ENCODE peak calls at places on chromosomes 2 and 18, in ten cellular contexts. X is A549, D is sigmoid colon, P is endothelial cell of umbilical vein, E is prostate gland, C is heart left ventricle, J is spleen, A is ovary, N is NB4, W is IMR-90. B is an unnamed sample.

GRCh38 chr2:218828477-218828778 is 3.2 kb downstream of the PRKAG3 start:
- DNase-seq in J (peak; percentile 44), A (no peak), N (no peak), C (no peak), P (no peak), E (no peak), X (no peak), W (no peak), D (no peak), B (no peak)

GRCh38 chr2:24873619-24874018 is 46.4 kb downstream of the ADCY3 start:
- DNase-seq in X (no peak), A (no peak), D (no peak), P (no peak), C (no peak), J (no peak), E (no peak), N (no peak), W (no peak), B (no peak)

GRCh38 chr18:45197526-45197970 is 417.7 kb upstream of the SLC14A2 start:
- DNase-seq in N (peak; percentile 49), D (no peak), E (no peak), P (no peak), C (no peak), A (no peak), W (peak; percentile 46), J (no peak), X (no peak), B (peak; percentile 0)

GRCh38 chr2:226845717-226846116 is 9.9 kb downstream of the RHBDD1 start:
- DNase-seq in W (no peak), D (no peak), P (no peak), E (no peak), N (no peak), J (no peak), C (no peak), X (no peak), A (no peak), B (no peak)

GRCh38 chr2:217724436-217724835 is 278.4 kb downstream of the TNS1 start:
- DNase-seq in X (no peak), A (no peak), D (no peak), J (no peak), E (no peak), C (no peak), P (no peak), W (no peak), N (no peak), B (no peak)

GRCh38 chr18:3129053-3129864 is 90.5 kb downstream of the MYOM1 start:
- DNase-seq in E (peak; percentile 64), J (peak; percentile 94), W (peak; percentile 78), X (peak; percentile 60), P (peak; percentile 87), D (peak; percentile 88), A (peak; percentile 81), N (peak; percentile 79), C (peak; percentile 77), B (peak; percentile 54)

GRCh38 chr2:29834624-29835023 is 86.8 kb downstream of the ALK start:
- DNase-seq in J (no peak), A (no peak), D (no peak), N (no peak), E (no peak), C (no peak), P (no peak), W (no peak), X (no peak), B (no peak)

GRCh38 chr18:13139885-13140450 is 78.6 kb upstream of the LDLRAD4 start:
- DNase-seq in D (no peak), W (no peak), A (no peak), N (peak; percentile 24), J (no peak), C (no peak), P (no peak), E (no peak), X (no peak), B (no peak)

GRCh38 chr2:241235859-241236593 is 47.5 kb downstream of the ANO7 start:
- DNase-seq in E (no peak), X (no peak), A (no peak), D (peak; percentile 50), C (no peak), P (no peak), W (no peak), J (no peak), N (no peak), B (no peak)
- TF ChIP-seq POLR2A in E (no peak), X (no peak), A (no peak), D (no peak), C (no peak), P (no peak), W (no peak), J (no peak), N (no peak), B (no peak)

DNA sequence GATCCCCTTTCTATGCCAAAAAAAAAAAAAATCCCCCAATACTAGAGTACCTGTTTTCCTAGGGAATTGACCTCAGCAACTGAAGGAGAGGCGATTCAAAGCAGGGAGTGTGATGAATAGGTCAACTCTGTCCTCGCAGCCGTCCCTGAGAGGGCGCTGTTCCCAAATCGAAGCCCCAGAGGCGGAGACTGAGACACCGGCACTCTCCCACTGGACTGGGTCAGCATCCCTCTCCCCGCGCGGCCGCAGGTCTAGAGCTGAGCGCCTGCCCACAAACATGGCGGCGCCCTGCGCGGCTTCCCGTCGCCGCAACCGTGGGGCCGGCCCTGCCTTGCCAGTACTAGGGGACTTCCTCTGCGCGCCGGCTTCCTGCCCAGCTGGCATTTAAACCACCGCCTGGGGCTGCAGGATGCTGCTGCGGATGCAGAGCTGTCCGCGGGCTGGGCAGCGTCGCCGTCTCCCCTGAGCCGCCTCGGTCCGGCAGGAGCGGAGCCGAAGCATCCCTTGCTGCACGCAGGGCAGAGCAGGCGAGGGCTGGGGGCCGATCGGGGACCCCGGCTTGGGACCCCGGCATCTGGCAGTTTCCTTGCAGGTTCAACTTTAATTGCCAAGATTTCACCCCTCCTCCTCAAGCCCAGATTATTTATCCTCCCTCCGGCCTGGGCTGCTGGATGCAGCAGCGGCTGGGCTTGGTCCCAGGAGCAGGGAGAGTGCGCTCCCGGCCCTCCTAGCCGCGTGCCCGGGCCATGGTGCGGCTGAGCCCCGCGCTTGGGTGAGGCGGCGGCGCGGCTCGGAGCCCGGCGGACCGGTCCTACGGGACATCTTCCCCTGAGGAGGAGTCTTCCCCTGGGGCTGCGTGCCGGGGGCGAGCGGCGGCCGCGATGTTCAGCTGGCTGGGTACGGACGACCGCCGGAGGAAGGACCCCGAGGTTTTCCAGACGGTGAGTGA is at the start of gene EHD3:
- DNase-seq in C (peak; percentile 90), A (peak; percentile 86), J (peak; percentile 98), W (peak; percentile 91), X (peak; percentile 92), P (peak; percentile 82), N (peak; percentile 79), D (peak; percentile 91), E (peak; percentile 83), B (peak; percentile 94)
- TF ChIP-seq POLR2A in C (peak; percentile 51), A (no peak), J (no peak), W (peak; percentile 72), X (peak; percentile 88), P (peak; percentile 28), N (no peak), D (no peak), E (peak; percentile 38), B (peak; percentile 89)

GRCh38 chr2:65130440-65131175 is 702 bp upstream of the RAB1A start:
- DNase-seq in D (no peak), A (no peak), E (peak; percentile 9), W (no peak), N (no peak), J (no peak), X (no peak), C (no peak), P (no peak), B (no peak)
- TF ChIP-seq POLR2A in D (no peak), A (no peak), E (no peak), W (peak; percentile 8), N (peak; percentile 50), J (no peak), X (peak; percentile 64), C (no peak), P (peak; percentile 71), B (peak; percentile 41)

DNA sequence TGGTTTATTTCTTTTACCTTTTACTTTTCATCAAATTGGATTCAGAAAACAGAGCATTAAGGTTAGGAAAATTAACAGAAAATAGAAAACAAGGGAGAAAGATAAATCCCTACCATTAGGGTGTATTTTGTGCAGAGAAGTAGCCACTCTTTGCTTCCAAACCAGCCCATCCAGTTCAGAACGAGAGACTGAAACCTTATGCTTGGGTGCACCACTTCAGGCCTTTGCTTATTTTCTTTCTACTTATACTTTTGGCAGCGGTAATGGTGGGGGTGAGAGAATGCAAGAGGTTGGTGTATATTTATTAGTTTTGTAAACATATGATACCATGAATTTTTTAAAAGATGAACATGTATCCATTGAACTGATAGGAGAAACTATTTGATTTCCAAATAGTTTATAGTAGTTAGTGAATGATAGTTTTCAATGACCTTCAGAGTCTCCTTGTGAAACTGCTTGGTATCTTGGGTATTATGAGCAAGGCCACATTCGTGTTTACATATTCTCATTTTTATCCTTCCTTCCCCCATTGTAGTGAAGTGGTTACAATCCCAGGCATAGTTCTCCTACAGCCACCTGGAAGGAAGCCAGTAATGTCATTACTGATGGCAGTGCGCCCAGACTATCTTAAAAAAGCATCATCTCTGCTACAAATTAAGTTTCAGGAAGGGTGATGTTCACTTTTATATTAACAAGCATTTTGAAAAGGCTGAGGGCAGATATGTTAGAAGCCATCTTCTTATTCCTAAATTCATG is 60.8 kb downstream of the MFSD6 start:
- DNase-seq in P (peak; percentile 98), N (no peak), W (peak; percentile 99), J (no peak), E (peak; percentile 81), C (peak; percentile 87), D (peak; percentile 92), X (peak; percentile 39), A (peak; percentile 74), B (peak; percentile 44)
- TF ChIP-seq POLR2A in P (no peak), N (no peak), W (no peak), J (no peak), E (no peak), C (no peak), D (no peak), X (no peak), A (no peak), B (no peak)

GRCh38 chr18:23471486-23471885 is 18.4 kb downstream of the RIOK3 start:
- DNase-seq in A (no peak), W (no peak), D (no peak), N (no peak), X (no peak), C (no peak), J (no peak), P (no peak), E (no peak), B (no peak)

GRCh38 chr18:23468753-23469459 is 15.8 kb downstream of the RIOK3 start:
- DNase-seq in X (no peak), P (no peak), D (no peak), J (no peak), C (no peak), E (no peak), N (no peak), W (no peak), A (no peak), B (no peak)

GRCh38 chr18:23470620-23471387 is 17.7 kb downstream of the RIOK3 start:
- DNase-seq in N (no peak), D (no peak), C (no peak), X (no peak), J (no peak), W (no peak), E (no peak), P (no peak), A (no peak), B (no peak)
- TF ChIP-seq POLR2A in N (no peak), D (no peak), C (no peak), X (no peak), J (no peak), W (no peak), E (no peak), P (no peak), A (no peak), B (no peak)